ENCODE peak calls at places on chromosomes 13 and 19, in seven cellular contexts. One of them, this sample, is unnamed.

GRCh38 chr19:13796301-13797057 is 1.2 kb downstream of the ZSWIM4 start:
- DNase-seq in iPS DF 19.7: no peak
- DNase-seq in HCEC 1CT: peak; percentile 96
- DNase-seq in activated CD4-positive, alpha-beta T cell treated with anti-CD3 and anti-CD28 coated beads, Interleukin-2, amount 50 U/mL, for 48 hours: no peak
- DNase-seq in NCI-H1048: no peak
- DNase-seq in RPMI8226: no peak
- DNase-seq in stimulated activated CD8-positive, alpha-beta memory T cell treated with anti-CD3 and anti-CD28 coated beads, Interleukin-4, amount 100 ng/mL, for 4 hours: no peak
- DNase-seq in this sample: peak; percentile 92

GRCh38 chr19:47348819-47349795 is at the start of gene DHX34:
- DNase-seq in iPS DF 19.7: peak; percentile 93
- DNase-seq in HCEC 1CT: peak; percentile 98
- DNase-seq in activated CD4-positive, alpha-beta T cell treated with anti-CD3 and anti-CD28 coated beads, Interleukin-2, amount 50 U/mL, for 48 hours: peak; percentile 99
- DNase-seq in NCI-H1048: peak; percentile 93
- DNase-seq in RPMI8226: peak; percentile 96
- DNase-seq in stimulated activated CD8-positive, alpha-beta memory T cell treated with anti-CD3 and anti-CD28 coated beads, Interleukin-4, amount 100 ng/mL, for 4 hours: peak; percentile 98
- DNase-seq in this sample: peak; percentile 95

GRCh38 chr13:105925496-105925895 is 610.0 kb downstream of the EFNB2 start:
- DNase-seq in iPS DF 19.7: no peak
- DNase-seq in HCEC 1CT: peak; percentile 76
- DNase-seq in activated CD4-positive, alpha-beta T cell treated with anti-CD3 and anti-CD28 coated beads, Interleukin-2, amount 50 U/mL, for 48 hours: no peak
- DNase-seq in NCI-H1048: no peak
- DNase-seq in RPMI8226: no peak
- DNase-seq in stimulated activated CD8-positive, alpha-beta memory T cell treated with anti-CD3 and anti-CD28 coated beads, Interleukin-4, amount 100 ng/mL, for 4 hours: no peak
- DNase-seq in this sample: no peak

GRCh38 chr19:18049390-18049789 is 37.3 kb downstream of the IL12RB1 start:
- DNase-seq in iPS DF 19.7: no peak
- DNase-seq in HCEC 1CT: peak; percentile 4
- DNase-seq in activated CD4-positive, alpha-beta T cell treated with anti-CD3 and anti-CD28 coated beads, Interleukin-2, amount 50 U/mL, for 48 hours: no peak
- DNase-seq in NCI-H1048: no peak
- DNase-seq in RPMI8226: no peak
- DNase-seq in stimulated activated CD8-positive, alpha-beta memory T cell treated with anti-CD3 and anti-CD28 coated beads, Interleukin-4, amount 100 ng/mL, for 4 hours: no peak
- DNase-seq in this sample: no peak

GRCh38 chr19:19387108-19387507 is 18.4 kb upstream of the GATAD2A start:
- DNase-seq in iPS DF 19.7: no peak
- DNase-seq in HCEC 1CT: no peak
- DNase-seq in activated CD4-positive, alpha-beta T cell treated with anti-CD3 and anti-CD28 coated beads, Interleukin-2, amount 50 U/mL, for 48 hours: no peak
- DNase-seq in NCI-H1048: no peak
- DNase-seq in RPMI8226: no peak
- DNase-seq in stimulated activated CD8-positive, alpha-beta memory T cell treated with anti-CD3 and anti-CD28 coated beads, Interleukin-4, amount 100 ng/mL, for 4 hours: no peak
- DNase-seq in this sample: no peak

GRCh38 chr19:49515767-49516166 is 3.3 kb downstream of the FCGRT start:
- DNase-seq in iPS DF 19.7: no peak
- DNase-seq in HCEC 1CT: no peak
- DNase-seq in activated CD4-positive, alpha-beta T cell treated with anti-CD3 and anti-CD28 coated beads, Interleukin-2, amount 50 U/mL, for 48 hours: no peak
- DNase-seq in NCI-H1048: no peak
- DNase-seq in RPMI8226: peak; percentile 42
- DNase-seq in stimulated activated CD8-positive, alpha-beta memory T cell treated with anti-CD3 and anti-CD28 coated beads, Interleukin-4, amount 100 ng/mL, for 4 hours: no peak
- DNase-seq in this sample: no peak

GRCh38 chr13:110985570-110985969 is 70.7 kb upstream of the ANKRD10 start:
- DNase-seq in iPS DF 19.7: no peak
- DNase-seq in HCEC 1CT: no peak
- DNase-seq in activated CD4-positive, alpha-beta T cell treated with anti-CD3 and anti-CD28 coated beads, Interleukin-2, amount 50 U/mL, for 48 hours: no peak
- DNase-seq in NCI-H1048: no peak
- DNase-seq in RPMI8226: no peak
- DNase-seq in stimulated activated CD8-positive, alpha-beta memory T cell treated with anti-CD3 and anti-CD28 coated beads, Interleukin-4, amount 100 ng/mL, for 4 hours: no peak
- DNase-seq in this sample: no peak

GRCh38 chr13:77345150-77345780 is 18.4 kb upstream of the MYCBP2 start:
- DNase-seq in iPS DF 19.7: no peak
- DNase-seq in HCEC 1CT: no peak
- DNase-seq in activated CD4-positive, alpha-beta T cell treated with anti-CD3 and anti-CD28 coated beads, Interleukin-2, amount 50 U/mL, for 48 hours: peak; percentile 32
- DNase-seq in NCI-H1048: no peak
- DNase-seq in RPMI8226: no peak
- DNase-seq in stimulated activated CD8-positive, alpha-beta memory T cell treated with anti-CD3 and anti-CD28 coated beads, Interleukin-4, amount 100 ng/mL, for 4 hours: no peak
- DNase-seq in this sample: no peak

GRCh38 chr13:94419304-94419943 is 60.1 kb downstream of the DCT start:
- DNase-seq in iPS DF 19.7: no peak
- DNase-seq in HCEC 1CT: peak; percentile 89
- DNase-seq in activated CD4-positive, alpha-beta T cell treated with anti-CD3 and anti-CD28 coated beads, Interleukin-2, amount 50 U/mL, for 48 hours: peak; percentile 47
- DNase-seq in NCI-H1048: no peak
- DNase-seq in RPMI8226: no peak
- DNase-seq in stimulated activated CD8-positive, alpha-beta memory T cell treated with anti-CD3 and anti-CD28 coated beads, Interleukin-4, amount 100 ng/mL, for 4 hours: peak; percentile 9
- DNase-seq in this sample: no peak

GRCh38 chr13:99417151-99417820 is 84.0 kb upstream of the TM9SF2 start:
- DNase-seq in iPS DF 19.7: no peak
- DNase-seq in HCEC 1CT: no peak
- DNase-seq in activated CD4-positive, alpha-beta T cell treated with anti-CD3 and anti-CD28 coated beads, Interleukin-2, amount 50 U/mL, for 48 hours: no peak
- DNase-seq in NCI-H1048: no peak
- DNase-seq in RPMI8226: no peak
- DNase-seq in stimulated activated CD8-positive, alpha-beta memory T cell treated with anti-CD3 and anti-CD28 coated beads, Interleukin-4, amount 100 ng/mL, for 4 hours: no peak
- DNase-seq in this sample: no peak

GRCh38 chr13:48233097-48233885 is at the start of gene ITM2B:
- DNase-seq in iPS DF 19.7: no peak
- DNase-seq in HCEC 1CT: peak; percentile 71
- DNase-seq in activated CD4-positive, alpha-beta T cell treated with anti-CD3 and anti-CD28 coated beads, Interleukin-2, amount 50 U/mL, for 48 hours: peak; percentile 69
- DNase-seq in NCI-H1048: no peak
- DNase-seq in RPMI8226: peak; percentile 68
- DNase-seq in stimulated activated CD8-positive, alpha-beta memory T cell treated with anti-CD3 and anti-CD28 coated beads, Interleukin-4, amount 100 ng/mL, for 4 hours: peak; percentile 27
- DNase-seq in this sample: peak; percentile 15

GRCh38 chr19:23817519-23817918 is 58.8 kb upstream of the ZNF681 start:
- DNase-seq in iPS DF 19.7: peak; percentile 56
- DNase-seq in HCEC 1CT: peak; percentile 3
- DNase-seq in activated CD4-positive, alpha-beta T cell treated with anti-CD3 and anti-CD28 coated beads, Interleukin-2, amount 50 U/mL, for 48 hours: peak; percentile 53
- DNase-seq in NCI-H1048: no peak
- DNase-seq in RPMI8226: peak; percentile 83
- DNase-seq in stimulated activated CD8-positive, alpha-beta memory T cell treated with anti-CD3 and anti-CD28 coated beads, Interleukin-4, amount 100 ng/mL, for 4 hours: no peak
- DNase-seq in this sample: peak; percentile 4

GRCh38 chr13:60329221-60329983 is 67.6 kb upstream of the TDRD3 start:
- DNase-seq in iPS DF 19.7: no peak
- DNase-seq in HCEC 1CT: peak; percentile 8
- DNase-seq in activated CD4-positive, alpha-beta T cell treated with anti-CD3 and anti-CD28 coated beads, Interleukin-2, amount 50 U/mL, for 48 hours: peak; percentile 21
- DNase-seq in NCI-H1048: peak; percentile 1
- DNase-seq in RPMI8226: peak; percentile 21
- DNase-seq in stimulated activated CD8-positive, alpha-beta memory T cell treated with anti-CD3 and anti-CD28 coated beads, Interleukin-4, amount 100 ng/mL, for 4 hours: no peak
- DNase-seq in this sample: no peak

GRCh38 chr19:48935864-48936263 is 2.4 kb downstream of the DHDH start:
- DNase-seq in iPS DF 19.7: no peak
- DNase-seq in HCEC 1CT: no peak
- DNase-seq in activated CD4-positive, alpha-beta T cell treated with anti-CD3 and anti-CD28 coated beads, Interleukin-2, amount 50 U/mL, for 48 hours: no peak
- DNase-seq in NCI-H1048: no peak
- DNase-seq in RPMI8226: no peak
- DNase-seq in stimulated activated CD8-positive, alpha-beta memory T cell treated with anti-CD3 and anti-CD28 coated beads, Interleukin-4, amount 100 ng/mL, for 4 hours: no peak
- DNase-seq in this sample: no peak

GRCh38 chr13:36432106-36432544 is at the start of gene CCNA1:
- DNase-seq in iPS DF 19.7: no peak
- DNase-seq in HCEC 1CT: no peak
- DNase-seq in activated CD4-positive, alpha-beta T cell treated with anti-CD3 and anti-CD28 coated beads, Interleukin-2, amount 50 U/mL, for 48 hours: peak; percentile 40
- DNase-seq in NCI-H1048: no peak
- DNase-seq in RPMI8226: no peak
- DNase-seq in stimulated activated CD8-positive, alpha-beta memory T cell treated with anti-CD3 and anti-CD28 coated beads, Interleukin-4, amount 100 ng/mL, for 4 hours: no peak
- DNase-seq in this sample: no peak

GRCh38 chr19:1132625-1133383 is 29.0 kb downstream of the GPX4 start:
- DNase-seq in iPS DF 19.7: no peak
- DNase-seq in HCEC 1CT: no peak
- DNase-seq in activated CD4-positive, alpha-beta T cell treated with anti-CD3 and anti-CD28 coated beads, Interleukin-2, amount 50 U/mL, for 48 hours: peak; percentile 61
- DNase-seq in NCI-H1048: no peak
- DNase-seq in RPMI8226: no peak
- DNase-seq in stimulated activated CD8-positive, alpha-beta memory T cell treated with anti-CD3 and anti-CD28 coated beads, Interleukin-4, amount 100 ng/mL, for 4 hours: peak; percentile 16
- DNase-seq in this sample: no peak

GRCh38 chr19:48858984-48859710 is 9.3 kb downstream of the PLEKHA4 start:
- DNase-seq in iPS DF 19.7: no peak
- DNase-seq in HCEC 1CT: no peak
- DNase-seq in activated CD4-positive, alpha-beta T cell treated with anti-CD3 and anti-CD28 coated beads, Interleukin-2, amount 50 U/mL, for 48 hours: peak; percentile 86
- DNase-seq in NCI-H1048: no peak
- DNase-seq in RPMI8226: peak; percentile 47
- DNase-seq in stimulated activated CD8-positive, alpha-beta memory T cell treated with anti-CD3 and anti-CD28 coated beads, Interleukin-4, amount 100 ng/mL, for 4 hours: peak; percentile 62
- DNase-seq in this sample: no peak